ENCODE peak calls at places on chromosomes 2 and 18, in seven cellular contexts. F, E, R, P, D, Z and G are unnamed samples.

GRCh38 chr18:13540783-13541182 is 185.6 kb downstream of the FAM210A start:
- DNase-seq in F (no peak), E (no peak), R (no peak), P (no peak), D (no peak), Z (peak), G (peak)

GRCh38 chr18:10057808-10058791 is 144.3 kb downstream of the VAPA start:
- DNase-seq in F (no peak), E (no peak), R (peak), P (no peak), D (peak), Z (no peak), G (no peak)

GRCh38 chr2:16005819-16006536 is 65.6 kb downstream of the MYCN start:
- DNase-seq in F (peak), E (no peak), R (no peak), P (no peak), D (peak), Z (no peak), G (no peak)

GRCh38 chr18:5296706-5297320 is 1.3 kb upstream of the ZBTB14 start:
- DNase-seq in F (peak), E (peak), R (peak), P (peak), D (peak), Z (peak), G (peak)

GRCh38 chr2:134917958-134918517 is 584 bp upstream of the CCNT2 start:
- DNase-seq in F (no peak), E (no peak), R (no peak), P (no peak), D (no peak), Z (peak), G (no peak)

GRCh38 chr18:58512648-58513338 is 116.1 kb downstream of the ALPK2 start:
- DNase-seq in F (no peak), E (no peak), R (no peak), P (no peak), D (no peak), Z (no peak), G (no peak)

GRCh38 chr2:227125506-227125905 is 38.5 kb downstream of the COL4A4 start:
- DNase-seq in F (no peak), E (peak), R (no peak), P (peak), D (no peak), Z (no peak), G (peak)

GRCh38 chr2:160730296-160730995 is 236.8 kb upstream of the RBMS1 start:
- DNase-seq in F (no peak), E (no peak), R (no peak), P (no peak), D (no peak), Z (no peak), G (no peak)

GRCh38 chr2:40448476-40449079 is 3.3 kb downstream of the SLC8A1 start:
- DNase-seq in F (peak), E (peak), R (peak), P (no peak), D (peak), Z (no peak), G (peak)

GRCh38 chr18:48933578-48934399 is 17.0 kb downstream of the SMAD7 start:
- DNase-seq in F (no peak), E (no peak), R (no peak), P (no peak), D (peak), Z (no peak), G (no peak)

GRCh38 chr2:121888189-121888557 is 132.7 kb downstream of the TSN start:
- DNase-seq in F (peak), E (no peak), R (no peak), P (no peak), D (peak), Z (no peak), G (peak)

GRCh38 chr2:222837643-222838056 is 23.2 kb upstream of the ACSL3 start:
- DNase-seq in F (no peak), E (no peak), R (no peak), P (no peak), D (no peak), Z (no peak), G (no peak)

GRCh38 chr18:58528011-58528367 is 100.9 kb downstream of the ALPK2 start:
- DNase-seq in F (peak), E (no peak), R (no peak), P (no peak), D (no peak), Z (no peak), G (no peak)

GRCh38 chr2:210617318-210617717 is 60.9 kb downstream of the CPS1 start:
- DNase-seq in F (no peak), E (no peak), R (no peak), P (no peak), D (no peak), Z (no peak), G (no peak)

GRCh38 chr18:30970201-30970816 is 72.2 kb downstream of the DSC3 start:
- DNase-seq in F (peak), E (no peak), R (peak), P (no peak), D (no peak), Z (no peak), G (no peak)

GRCh38 chr18:54217624-54218023 is 6.8 kb downstream of the MBD2 start:
- DNase-seq in F (no peak), E (no peak), R (no peak), P (no peak), D (no peak), Z (no peak), G (no peak)

GRCh38 chr2:37809525-37809924 is 115.6 kb upstream of the RMDN2 start:
- DNase-seq in F (peak), E (peak), R (peak), P (no peak), D (no peak), Z (no peak), G (peak)

GRCh38 chr2:177721815-177722552 is 329.4 kb downstream of the AGPS start:
- DNase-seq in F (peak), E (no peak), R (no peak), P (no peak), D (no peak), Z (no peak), G (no peak)

GRCh38 chr2:120398961-120399888 is 53.3 kb downstream of the INHBB start:
- DNase-seq in F (no peak), E (peak), R (no peak), P (no peak), D (no peak), Z (no peak), G (peak)

GRCh38 chr2:51013060-51013746 is 18.7 kb downstream of the NRXN1 start:
- DNase-seq in F (no peak), E (no peak), R (no peak), P (no peak), D (no peak), Z (no peak), G (peak)
- H3K4me3 ChIP-seq in F (no peak), E (no peak), R (no peak), P (no peak), D (no peak), Z (no peak), G (no peak)

DNA sequence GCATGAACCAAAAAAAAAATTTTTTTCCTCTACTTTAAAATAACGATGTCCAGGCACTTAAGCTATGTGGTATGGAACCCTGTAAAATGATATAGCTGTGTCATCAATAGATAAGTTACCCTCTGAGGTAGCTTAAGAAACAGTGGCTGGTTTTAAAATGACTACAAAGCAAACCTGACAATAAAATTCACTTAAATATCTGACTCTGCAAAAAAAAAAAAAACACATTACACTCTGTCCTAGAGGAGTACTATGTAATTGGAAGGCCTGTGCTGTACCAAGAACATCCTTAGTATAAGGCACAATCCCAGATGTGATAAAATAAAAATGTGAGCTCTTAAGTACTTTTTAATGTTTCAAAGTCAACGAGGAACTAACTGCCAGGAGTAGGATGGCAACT is 322.4 kb downstream of the ALK start:
- DNase-seq in F (no peak), E (no peak), R (no peak), P (no peak), D (no peak), Z (no peak), G (no peak)
- H3K4me3 ChIP-seq in F (no peak), E (no peak), R (no peak), P (no peak), D (no peak), Z (no peak), G (peak)

GRCh38 chr2:98550165-98550564 is 58.1 kb downstream of the COA5 start:
- DNase-seq in F (no peak), E (no peak), R (no peak), P (no peak), D (no peak), Z (no peak), G (peak)
- H3K4me3 ChIP-seq in F (no peak), E (no peak), R (no peak), P (no peak), D (no peak), Z (no peak), G (no peak)

GRCh38 chr2:85310330-85310729 is 17.5 kb downstream of the TGOLN2 start:
- DNase-seq in F (no peak), E (no peak), R (no peak), P (no peak), D (no peak), Z (no peak), G (no peak)
- H3K4me3 ChIP-seq in F (no peak), E (no peak), R (no peak), P (no peak), D (no peak), Z (no peak), G (no peak)

DNA sequence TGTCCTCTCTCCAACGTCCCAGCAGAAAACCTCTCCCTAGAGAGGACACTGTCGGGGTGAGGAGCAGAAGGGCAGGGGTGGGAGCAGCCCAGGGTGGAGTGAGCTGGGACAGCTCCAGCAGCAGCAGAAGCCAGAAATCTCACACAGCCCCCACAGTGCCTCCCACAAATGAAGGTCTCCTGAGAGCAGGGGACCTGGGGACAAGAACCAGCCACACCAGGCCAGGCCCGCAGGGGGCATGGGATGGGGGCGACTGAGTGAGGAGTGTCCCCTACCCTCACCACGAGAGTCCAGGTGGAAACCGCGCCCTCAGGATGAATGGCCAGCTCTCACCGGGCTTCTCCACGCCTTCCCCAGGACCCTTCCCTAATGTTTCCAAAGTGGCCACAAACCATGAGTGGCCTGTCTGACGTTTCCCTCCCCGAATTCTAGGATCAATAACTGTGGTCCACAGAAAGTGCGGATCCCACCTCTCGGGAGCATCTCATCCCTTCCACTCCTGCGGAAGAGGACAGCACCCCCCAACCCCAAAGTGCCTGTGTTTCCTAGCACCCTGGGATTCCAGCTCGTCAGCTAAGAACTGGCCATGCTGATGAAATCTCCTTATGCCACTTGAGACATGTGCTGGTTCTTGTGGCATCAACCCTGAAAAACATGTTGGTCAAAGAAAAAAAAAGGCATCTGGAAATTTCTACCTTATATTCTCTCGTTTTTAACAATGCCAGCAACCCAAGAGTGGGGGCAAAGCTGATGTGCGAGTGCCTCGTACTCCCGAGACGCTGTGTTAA is 121.1 kb downstream of the HDAC4 start:
- DNase-seq in F (no peak), E (peak), R (no peak), P (peak), D (no peak), Z (no peak), G (peak)
- H3K4me3 ChIP-seq in F (no peak), E (no peak), R (no peak), P (no peak), D (no peak), Z (no peak), G (no peak)

GRCh38 chr2:157058161-157058560 is 199.3 kb upstream of the GALNT5 start:
- DNase-seq in F (no peak), E (no peak), R (no peak), P (no peak), D (no peak), Z (no peak), G (no peak)

GRCh38 chr2:157052685-157053224 is 204.8 kb upstream of the GALNT5 start:
- DNase-seq in F (no peak), E (no peak), R (peak), P (no peak), D (no peak), Z (no peak), G (no peak)

GRCh38 chr2:157056200-157056676 is 201.3 kb upstream of the GALNT5 start:
- DNase-seq in F (no peak), E (no peak), R (peak), P (peak), D (no peak), Z (no peak), G (no peak)

GRCh38 chr2:157053876-157054275 is 203.6 kb upstream of the GALNT5 start:
- DNase-seq in F (no peak), E (no peak), R (no peak), P (no peak), D (no peak), Z (no peak), G (no peak)

GRCh38 chr2:157055660-157056199 is 201.8 kb upstream of the GALNT5 start:
- DNase-seq in F (peak), E (no peak), R (peak), P (no peak), D (no peak), Z (no peak), G (no peak)
- H3K4me3 ChIP-seq in F (no peak), E (no peak), R (no peak), P (peak), D (no peak), Z (no peak), G (no peak)

DNA sequence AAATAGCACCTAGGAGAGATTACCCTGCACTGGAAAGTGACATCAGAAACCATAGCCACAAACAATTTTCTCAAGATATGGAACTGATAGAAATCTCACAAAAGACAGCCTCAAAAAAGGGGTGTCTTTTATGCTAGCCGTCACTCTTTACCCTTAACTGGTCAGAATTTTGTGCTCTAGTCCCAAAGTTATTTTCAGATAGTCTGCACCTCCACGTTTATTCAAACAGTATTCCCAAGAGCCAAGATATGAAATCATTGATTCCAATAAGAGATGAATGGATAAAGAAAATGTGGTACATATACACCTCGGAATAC is 23.5 kb upstream of the PMAIP1 start:
- DNase-seq in F (no peak), E (no peak), R (no peak), P (no peak), D (no peak), Z (no peak), G (no peak)
- H3K4me3 ChIP-seq in F (no peak), E (no peak), R (no peak), P (no peak), D (no peak), Z (no peak), G (no peak)

GRCh38 chr18:37566479-37567060 is 972 bp upstream of the CELF4 start:
- DNase-seq in F (peak), E (peak), R (no peak), P (no peak), D (no peak), Z (no peak), G (peak)

GRCh38 chr18:37567994-37568359 is 2.4 kb upstream of the CELF4 start:
- DNase-seq in F (no peak), E (no peak), R (no peak), P (no peak), D (no peak), Z (no peak), G (peak)

GRCh38 chr18:37565985-37566478 is 434 bp upstream of the CELF4 start:
- DNase-seq in F (peak), E (peak), R (peak), P (peak), D (no peak), Z (no peak), G (peak)

GRCh38 chr18:37568671-37569070 is 3.1 kb upstream of the CELF4 start:
- DNase-seq in F (no peak), E (no peak), R (no peak), P (no peak), D (no peak), Z (no peak), G (peak)

DNA sequence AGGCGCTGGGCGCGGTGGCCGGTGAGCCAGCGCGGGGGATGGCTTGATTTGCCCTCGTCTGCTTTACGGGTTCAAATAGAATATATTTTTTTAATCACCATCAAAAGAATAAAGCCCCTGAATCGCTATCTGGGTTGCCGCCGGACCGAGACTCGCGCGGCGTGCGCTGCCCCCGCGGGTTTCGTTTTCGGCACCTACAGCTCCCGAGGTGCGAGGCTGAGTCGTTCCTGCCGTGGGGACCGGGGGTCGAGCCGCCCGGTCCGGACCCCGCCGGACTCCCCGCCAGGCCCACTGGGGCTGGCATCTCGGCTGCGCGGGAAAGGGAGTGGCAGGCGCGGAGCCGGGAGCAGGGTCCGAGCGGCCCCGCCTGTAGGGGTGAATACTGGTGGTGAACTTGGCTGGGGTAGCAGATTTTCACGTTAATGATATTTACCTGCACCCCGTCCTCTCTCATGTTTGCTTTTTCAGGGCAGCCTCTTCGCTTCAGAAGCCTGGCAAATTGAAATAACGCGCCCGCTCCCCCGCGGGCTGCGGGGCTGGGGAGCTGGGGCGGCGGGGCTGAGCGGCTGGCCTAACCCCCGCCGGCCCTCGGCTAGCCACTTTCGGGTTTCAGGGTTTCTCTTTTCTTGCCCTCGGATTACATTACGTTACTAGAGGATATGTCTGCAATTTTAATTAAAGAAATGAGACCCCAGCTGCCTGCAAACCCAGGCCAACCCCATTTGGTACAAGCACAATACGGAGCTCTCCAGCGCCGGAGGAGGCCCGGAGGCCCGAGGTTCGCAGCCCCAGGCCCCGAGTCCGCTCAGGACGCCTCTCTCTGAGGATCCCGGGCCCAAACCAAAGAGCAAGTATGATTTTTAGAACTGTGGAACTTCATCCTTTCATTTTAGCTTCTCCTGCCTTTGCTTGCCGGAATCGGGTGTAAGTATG is 1.7 kb upstream of the CELF4 start:
- DNase-seq in F (no peak), E (no peak), R (no peak), P (no peak), D (no peak), Z (no peak), G (peak)
- H3K4me3 ChIP-seq in F (no peak), E (peak), R (peak), P (peak), D (no peak), Z (peak), G (peak)